ENCODE peak calls at places on chromosomes 4 and X, in ten cellular contexts. P, Q, Z, E, X, A, T, K, M and W are unnamed samples.

GRCh38 chr4:87213425-87213824 is 7.0 kb downstream of the KLHL8 start:
- DNase-seq in P (no peak), Q (peak; percentile 36), Z (no peak), E (no peak), X (no peak), A (peak; percentile 49), T (no peak), K (no peak), M (no peak), W (no peak)

GRCh38 chr4:123234966-123235365 is 161.6 kb upstream of the SPRY1 start:
- DNase-seq in P (no peak), Q (no peak), Z (no peak), E (no peak), X (peak; percentile 19), A (no peak), T (peak; percentile 48), K (no peak), M (no peak), W (no peak)

GRCh38 chr4:140342620-140343019 is 30.8 kb upstream of the SCOC start:
- DNase-seq in P (no peak), Q (no peak), Z (no peak), E (no peak), X (no peak), A (no peak), T (no peak), K (no peak), M (no peak), W (no peak)

GRCh38 chr4:23207059-23207458 is 514.3 kb downstream of the GBA3 start:
- DNase-seq in P (no peak), Q (no peak), Z (no peak), E (no peak), X (no peak), A (no peak), T (no peak), K (no peak), M (no peak), W (no peak)

GRCh38 chr4:124631760-124632159 is 80.8 kb downstream of the ANKRD50 start:
- DNase-seq in P (peak; percentile 98), Q (no peak), Z (no peak), E (no peak), X (peak; percentile 96), A (peak; percentile 98), T (peak; percentile 99), K (no peak), M (peak; percentile 95), W (peak; percentile 89)

GRCh38 chr4:960140-960735 is 13.1 kb downstream of the DGKQ start:
- DNase-seq in P (no peak), Q (peak; percentile 31), Z (no peak), E (no peak), X (no peak), A (no peak), T (no peak), K (no peak), M (no peak), W (no peak)

GRCh38 chrX:118493653-118494297 is 1.8 kb upstream of the DOCK11 start:
- DNase-seq in P (no peak), Q (no peak), Z (no peak), E (no peak), X (peak; percentile 3), A (no peak), T (peak; percentile 11), K (no peak), M (no peak), W (no peak)

GRCh38 chrX:100447563-100448397 is 37.7 kb upstream of the PCDH19 start:
- DNase-seq in P (peak; percentile 55), Q (peak; percentile 61), Z (no peak), E (no peak), X (peak; percentile 56), A (peak; percentile 1), T (peak; percentile 3), K (peak; percentile 48), M (peak; percentile 2), W (peak; percentile 50)

GRCh38 chrX:19886888-19887531 is 390 bp downstream of the SH3KBP1 start:
- DNase-seq in P (no peak), Q (peak; percentile 67), Z (no peak), E (no peak), X (peak; percentile 5), A (no peak), T (peak; percentile 19), K (no peak), M (no peak), W (no peak)

GRCh38 chr4:133131829-133132485 is 17.1 kb upstream of the PCDH10 start:
- DNase-seq in P (no peak), Q (no peak), Z (no peak), E (no peak), X (no peak), A (no peak), T (peak; percentile 6), K (no peak), M (no peak), W (no peak)

GRCh38 chr4:742096-742741 is 36.6 kb downstream of the PCGF3 start:
- DNase-seq in P (no peak), Q (no peak), Z (no peak), E (no peak), X (no peak), A (no peak), T (no peak), K (no peak), M (no peak), W (no peak)

GRCh38 chrX:56564182-56564885 is 907 bp downstream of the UBQLN2 start:
- DNase-seq in P (peak; percentile 35), Q (peak; percentile 27), Z (peak; percentile 2), E (no peak), X (peak; percentile 44), A (peak; percentile 49), T (peak; percentile 74), K (no peak), M (peak; percentile 73), W (peak; percentile 13)

GRCh38 chr4:165662341-165662740 is 210.7 kb upstream of the TLL1 start:
- DNase-seq in P (no peak), Q (no peak), Z (no peak), E (no peak), X (no peak), A (no peak), T (peak; percentile 52), K (no peak), M (no peak), W (no peak)

GRCh38 chrX:72373136-72373535 is 67.4 kb upstream of the CITED1 start:
- DNase-seq in P (no peak), Q (no peak), Z (no peak), E (no peak), X (no peak), A (no peak), T (no peak), K (no peak), M (no peak), W (no peak)

DNA sequence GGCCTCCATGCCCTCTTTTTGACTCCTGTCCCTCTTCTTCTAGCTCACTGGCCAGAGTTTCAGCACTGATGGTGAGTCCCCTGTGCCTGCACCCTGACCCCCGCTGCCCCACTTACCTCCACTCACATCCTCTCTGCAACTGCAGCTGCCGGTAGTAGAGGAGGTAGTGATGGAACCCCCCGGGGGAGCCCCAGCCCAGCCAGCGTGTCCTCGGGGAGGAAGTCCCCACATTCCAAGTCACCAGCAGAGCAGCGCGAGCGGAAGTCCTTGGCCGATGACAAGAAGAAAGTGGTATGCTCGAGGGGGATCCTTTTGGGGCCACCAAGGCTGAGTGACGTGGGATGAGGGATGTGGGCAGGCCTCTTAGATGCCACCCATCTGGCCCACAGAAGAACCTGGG is 5.8 kb downstream of the ARAF start:
- DNase-seq in P (no peak), Q (no peak), Z (no peak), E (no peak), X (no peak), A (no peak), T (no peak), K (no peak), M (no peak), W (no peak)
- H3K4me2 ChIP-seq in P (no peak overlapping the region), Q (no peak overlapping the region), Z (no peak overlapping the region), E (no peak overlapping the region), X (no peak overlapping the region), A (no peak overlapping the region), T (no peak overlapping the region), K (no peak overlapping the region), M (no peak overlapping the region), W (no peak overlapping the region)

DNA sequence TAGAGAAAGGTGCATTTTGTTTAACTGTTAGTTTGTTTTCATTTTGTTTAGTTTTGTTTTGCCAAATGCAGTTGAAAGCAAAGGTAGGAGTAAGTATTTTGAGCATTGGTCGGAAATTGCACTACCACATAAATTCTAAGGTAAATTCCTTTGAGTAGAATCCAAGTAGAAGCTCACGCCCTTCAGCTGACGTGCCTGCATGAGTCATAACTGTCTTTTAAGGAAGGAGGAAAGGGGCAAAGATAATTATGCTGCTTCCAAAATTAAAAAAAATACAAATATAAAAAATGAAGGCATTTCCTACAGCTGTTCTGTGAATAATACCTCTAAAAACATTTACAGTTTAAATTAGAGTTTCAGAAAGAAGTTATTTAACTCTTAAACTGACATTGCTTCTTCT is 110.2 kb upstream of the MYOZ2 start:
- DNase-seq in P (peak; percentile 33), Q (no peak), Z (no peak), E (no peak), X (peak; percentile 73), A (peak; percentile 70), T (peak; percentile 77), K (no peak), M (peak; percentile 74), W (peak; percentile 66)
- H3K4me2 ChIP-seq in P (no peak overlapping the region), Q (peak overlapping the region; percentile 36), Z (no peak overlapping the region), E (no peak overlapping the region), X (peak overlapping the region; percentile 82), A (peak overlapping the region; percentile 73), T (peak overlapping the region; percentile 79), K (no peak overlapping the region), M (peak overlapping the region; percentile 88), W (peak overlapping the region; percentile 58)

DNA sequence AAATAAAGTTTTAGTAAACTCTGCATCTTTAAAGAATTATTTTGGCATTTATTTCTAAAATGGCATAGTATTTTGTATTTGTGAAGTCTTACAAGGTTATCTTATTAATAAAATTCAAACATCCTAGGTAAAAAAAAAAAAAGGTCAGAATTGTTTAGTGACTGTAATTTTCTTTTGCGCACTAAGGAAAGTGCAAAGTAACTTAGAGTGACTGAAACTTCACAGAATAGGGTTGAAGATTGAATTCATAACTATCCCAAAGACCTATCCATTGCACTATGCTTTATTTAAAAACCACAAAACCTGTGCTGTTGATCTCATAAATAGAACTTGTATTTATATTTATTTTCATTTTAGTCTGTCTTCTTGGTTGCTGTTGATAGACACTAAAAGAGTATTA is 370 bp downstream of the ALB start:
- DNase-seq in P (no peak), Q (no peak), Z (no peak), E (no peak), X (no peak), A (no peak), T (no peak), K (no peak), M (no peak), W (no peak)
- H3K4me2 ChIP-seq in P (no peak overlapping the region), Q (no peak overlapping the region), Z (peak overlapping the region; percentile 77), E (no peak overlapping the region), X (no peak overlapping the region), A (no peak overlapping the region), T (no peak overlapping the region), K (no peak overlapping the region), M (no peak overlapping the region), W (no peak overlapping the region)

DNA sequence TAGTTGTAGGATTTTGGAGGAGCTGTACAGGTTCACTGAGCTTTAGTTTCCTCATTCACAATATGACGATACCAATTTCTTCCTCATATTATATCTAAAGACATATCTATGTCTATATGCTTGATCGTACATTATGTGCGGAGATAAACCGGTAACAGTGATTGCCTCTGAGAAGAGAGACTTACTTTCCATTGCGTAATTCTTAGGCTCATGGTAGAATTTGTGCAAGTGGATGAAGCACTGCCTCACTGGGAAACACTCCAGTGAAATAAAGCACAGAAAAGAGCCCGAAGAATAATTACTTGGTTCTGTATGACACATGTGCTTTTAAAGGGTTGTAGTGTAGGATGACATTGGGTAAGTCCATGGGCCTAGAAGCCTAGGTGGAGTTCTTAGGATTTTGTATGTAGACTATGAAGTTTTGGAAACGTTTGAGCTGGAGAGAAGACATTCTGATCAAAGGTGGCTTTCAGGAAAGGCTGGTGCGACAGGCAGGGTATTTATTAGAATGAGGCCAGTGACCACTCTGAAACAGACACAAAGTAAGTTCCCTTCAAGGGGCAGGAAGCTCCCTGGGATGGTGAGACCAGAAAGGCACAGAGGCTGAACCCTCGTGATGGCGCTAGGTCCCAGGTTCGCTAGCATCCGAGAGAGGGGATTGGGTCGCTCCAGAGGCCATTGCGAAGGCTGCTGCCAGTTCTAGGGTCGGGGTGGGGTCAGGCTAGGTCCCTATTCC is 649 bp upstream of the VBP1 start:
- DNase-seq in P (no peak), Q (no peak), Z (no peak), E (no peak), X (no peak), A (no peak), T (no peak), K (no peak), M (no peak), W (no peak)
- H3K4me2 ChIP-seq in P (peak overlapping the region; percentile 10), Q (peak overlapping the region; percentile 81), Z (peak overlapping the region; percentile 80), E (peak overlapping the region; percentile 84), X (peak overlapping the region; percentile 85), A (peak overlapping the region; percentile 83), T (peak overlapping the region; percentile 54), K (peak overlapping the region; percentile 39), M (peak overlapping the region; percentile 48), W (peak overlapping the region; percentile 71)